ENCODE peak calls at places on chromosomes 7 and 10, in four cellular contexts. J is HepG2, O is K562, E is GM12878. Y is an unnamed sample.

GRCh38 chr7:37536706-37537105 is 88.0 kb upstream of the ELMO1 start:
- DNase-seq in J (no peak), E (no peak), O (no peak), Y (no peak)

GRCh38 chr10:131187886-131188285 is 123.6 kb downstream of the TCERG1L start:
- DNase-seq in O (no peak), J (no peak), E (no peak), Y (no peak)

GRCh38 chr10:102449321-102450123 is 1.8 kb downstream of the C10orf95 start:
- DNase-seq in O (peak; percentile 46), E (peak; percentile 55), J (peak; percentile 76), Y (peak; percentile 63)

GRCh38 chr7:124032369-124033092 is at the start of gene TMEM229A:
- DNase-seq in J (no peak), E (no peak), O (no peak), Y (peak; percentile 55)

GRCh38 chr7:140212100-140212881 is 35.5 kb upstream of the KDM7A start:
- DNase-seq in J (no peak), E (peak; percentile 80), O (no peak), Y (no peak)

GRCh38 chr7:54995631-54996340 is 23.0 kb upstream of the EGFR start:
- DNase-seq in E (peak; percentile 17), O (no peak), J (peak; percentile 39), Y (no peak)

GRCh38 chr7:88224596-88225275 is 4.9 kb upstream of the SRI start:
- DNase-seq in J (no peak), O (no peak), E (no peak), Y (no peak)

GRCh38 chr10:124734311-124735166 is 9.6 kb downstream of the FAM53B start:
- DNase-seq in O (no peak), J (no peak), E (no peak), Y (no peak)

GRCh38 chr7:143012001-143012400 is 14.9 kb downstream of the OR9A2 start:
- DNase-seq in E (no peak), O (no peak), J (no peak), Y (no peak)

GRCh38 chr7:99394188-99394502 is 14.3 kb downstream of the PDAP1 start:
- DNase-seq in J (no peak), E (no peak), O (no peak), Y (no peak)

GRCh38 chr10:6173203-6173602 is 29.5 kb upstream of the PFKFB3 start:
- DNase-seq in J (peak; percentile 45), O (peak; percentile 38), E (no peak), Y (peak; percentile 50)

GRCh38 chr7:47473499-47474210 is 108.3 kb downstream of the TNS3 start:
- DNase-seq in J (no peak), E (no peak), O (no peak), Y (no peak)

GRCh38 chr7:157004050-157004838 is 6.2 kb downstream of the MNX1 start:
- DNase-seq in E (no peak), J (no peak), O (no peak), Y (no peak)

GRCh38 chr10:49164587-49165188 is 23.5 kb downstream of the TMEM273 start:
- DNase-seq in J (peak; percentile 28), O (peak; percentile 78), E (no peak), Y (peak; percentile 45)

GRCh38 chr10:104121485-104122272 is at the start of gene SFR1:
- DNase-seq in J (peak; percentile 95), O (peak; percentile 92), E (peak; percentile 93), Y (peak; percentile 97)

GRCh38 chr10:677038-677437 is 12.4 kb downstream of the DIP2C start:
- DNase-seq in J (no peak), O (no peak), E (no peak), Y (no peak)

GRCh38 chr10:132836832-132837540 is 51.0 kb upstream of the NKX6-2 start:
- DNase-seq in O (peak; percentile 82), E (no peak), J (peak; percentile 30), Y (peak; percentile 85)

GRCh38 chr7:41711283-41712064 is 8.6 kb upstream of the INHBA start:
- DNase-seq in O (peak; percentile 17), E (no peak), J (peak; percentile 4), Y (peak; percentile 50)

GRCh38 chr10:11772575-11773288 is 30.6 kb downstream of the ECHDC3 start:
- DNase-seq in O (no peak), E (no peak), J (no peak), Y (no peak)

GRCh38 chr7:18580945-18581344 is 85.4 kb downstream of the HDAC9 start:
- DNase-seq in O (no peak), J (no peak), E (no peak), Y (no peak)

GRCh38 chr7:30921951-30922401 is 10.3 kb downstream of the AQP1 start:
- DNase-seq in O (no peak), J (no peak), E (no peak), Y (no peak)

GRCh38 chr7:93442478-93443224 is 131.9 kb downstream of the CALCR start:
- DNase-seq in O (peak; percentile 69), E (no peak), J (peak; percentile 26), Y (peak; percentile 66)

DNA sequence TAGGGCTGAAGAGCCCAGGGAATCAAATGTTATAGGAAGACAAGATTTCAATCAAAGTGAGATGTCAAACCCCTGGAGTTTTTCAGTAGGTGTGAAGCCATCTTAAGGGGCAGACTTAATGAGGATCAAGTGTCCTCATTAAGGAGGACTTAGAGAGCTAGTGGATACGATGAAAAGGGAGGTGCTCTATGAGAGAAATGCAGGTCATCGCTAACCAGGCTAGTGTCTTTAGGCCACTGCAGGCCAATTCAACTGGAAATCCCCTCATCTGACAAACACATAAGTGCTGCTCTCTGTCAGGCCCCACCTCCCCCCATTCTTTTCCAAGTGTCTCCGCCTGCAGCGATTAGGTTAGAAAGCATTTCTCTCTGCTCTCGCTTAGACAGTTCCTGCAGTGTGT is 33.8 kb downstream of the RBM28 start:
- DNase-seq in E (no peak), J (no peak), O (no peak), Y (no peak)
- TF ChIP-seq TARDBP in E (no peak), J (no peak), O (no peak), Y (no peak)

GRCh38 chr10:112435013-112435619 is 11.6 kb downstream of the ZDHHC6 start:
- DNase-seq in E (no peak), O (no peak), J (peak; percentile 52), Y (no peak)
- TF ChIP-seq FOXK2 in E (no peak), O (no peak), J (no peak), Y (no peak)

DNA sequence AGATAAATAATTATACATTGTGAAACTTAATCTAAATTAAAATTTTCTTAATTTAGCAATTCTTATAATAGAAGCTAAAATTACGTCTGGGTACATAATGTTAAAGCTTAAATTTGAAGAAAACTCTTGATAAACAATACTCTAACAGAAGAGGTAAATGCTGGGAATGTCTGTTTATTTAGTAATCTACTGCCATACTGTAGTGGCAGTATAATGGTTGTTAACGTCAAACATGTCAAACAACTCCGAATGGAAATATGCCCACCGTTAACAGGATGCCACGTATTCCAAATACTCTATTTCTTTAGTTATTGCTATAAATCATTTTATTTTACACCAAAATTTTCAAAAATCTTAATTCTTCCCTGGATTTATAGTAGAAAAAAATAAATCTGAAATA is 40.0 kb upstream of the PTPN12 start:
- DNase-seq in O (no peak), E (no peak), J (no peak), Y (no peak)
- TF ChIP-seq TARDBP in O (no peak), E (no peak), J (no peak), Y (no peak)

GRCh38 chr7:137625197-137625596 is 221.6 kb downstream of the DGKI start:
- DNase-seq in J (no peak), E (no peak), O (no peak), Y (no peak)

GRCh38 chr7:137628211-137628610 is 218.6 kb downstream of the DGKI start:
- DNase-seq in J (no peak), O (no peak), E (no peak), Y (no peak)

DNA sequence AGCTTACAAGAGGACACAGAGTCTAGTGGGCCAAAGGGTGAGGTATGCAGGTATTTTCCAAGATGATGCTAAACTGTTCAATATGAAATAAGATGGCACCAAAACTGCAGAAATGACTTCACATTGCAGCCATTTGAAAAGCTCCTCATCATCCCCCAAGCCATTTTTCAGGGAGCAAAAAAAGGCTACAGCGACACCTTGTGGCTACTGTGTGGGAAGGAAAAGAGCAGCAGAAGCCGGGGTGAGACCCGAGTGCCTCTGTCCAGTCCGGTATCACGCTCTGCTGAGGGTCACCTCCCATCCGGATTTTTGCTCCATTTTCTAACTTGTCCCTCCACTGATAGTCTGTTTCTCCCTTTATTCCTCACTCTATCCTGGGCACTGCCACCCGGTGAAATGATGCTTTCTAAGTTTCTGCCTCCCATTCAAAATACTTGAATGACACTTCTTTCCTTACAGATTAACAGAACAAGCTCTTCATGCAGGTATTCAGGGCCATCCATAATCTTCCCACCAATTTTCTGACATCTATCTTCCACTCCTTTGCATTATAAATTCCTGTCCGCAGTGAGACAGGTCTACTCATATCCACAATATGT is 220.2 kb downstream of the DGKI start:
- DNase-seq in E (peak; percentile 12), O (peak; percentile 87), J (peak; percentile 36), Y (peak; percentile 82)
- TF ChIP-seq FOXK2 in E (no peak), O (no peak), J (no peak), Y (no peak)

GRCh38 chr7:6169805-6170520 is 102.5 kb downstream of the CYTH3 start:
- DNase-seq in O (no peak), E (no peak), J (no peak), Y (no peak)

GRCh38 chr7:6168469-6168868 is 104.0 kb downstream of the CYTH3 start:
- DNase-seq in E (no peak), J (no peak), O (no peak), Y (no peak)

GRCh38 chr7:6170571-6171531 is 101.6 kb downstream of the CYTH3 start:
- DNase-seq in E (no peak), J (no peak), O (no peak), Y (no peak)

GRCh38 chr7:6172331-6173295 is 99.8 kb downstream of the CYTH3 start:
- DNase-seq in O (no peak), E (no peak), J (no peak), Y (no peak)

GRCh38 chr7:6171532-6172330 is 100.7 kb downstream of the CYTH3 start:
- DNase-seq in O (no peak), E (no peak), J (no peak), Y (no peak)
- TF ChIP-seq TARDBP in O (no peak), E (no peak), J (no peak), Y (no peak)

GRCh38 chr7:13932131-13932530 is 57.3 kb downstream of the ETV1 start:
- DNase-seq in E (no peak), O (no peak), J (no peak), Y (no peak)

GRCh38 chr7:13933106-13933505 is 56.4 kb downstream of the ETV1 start:
- DNase-seq in E (no peak), O (no peak), J (no peak), Y (no peak)

GRCh38 chr7:13933536-13933935 is 55.9 kb downstream of the ETV1 start:
- DNase-seq in J (no peak), O (no peak), E (no peak), Y (no peak)
- TF ChIP-seq FOXK2 in J (no peak), O (no peak), E (no peak), Y (no peak)

Y was measured in HEK293T.